ENCODE peak calls at places on chromosomes 12 and 14, in ten cellular contexts. I is pancreas, M is uterus, W is HCT116, A is ovary, P is Peyer's patch, G is A549, K is fibroblast of lung, S is tibial artery, V is cardiac muscle cell. R is an unnamed sample. For H3K4me1, the result is how much of the 10 kb centered on the place peaks cover.

GRCh38 chr12:124036117-124037109 is 63.4 kb downstream of the ZNF664 start:
- DNase-seq in A (peak), G (peak), K (peak), M (peak), S (no peak), I (peak), W (peak), V (peak), P (peak), R (peak)

GRCh38 chr14:89351364-89351957 is 65.6 kb downstream of the FOXN3 start:
- DNase-seq in M (no peak), V (peak), W (no peak), I (peak), G (no peak), P (no peak), A (peak), K (peak), S (no peak), R (peak)

GRCh38 chr12:127360580-127360979 is 906.4 kb upstream of the TMEM132C start:
- DNase-seq in I (no peak), W (no peak), V (no peak), G (no peak), S (no peak), P (no peak), M (no peak), A (no peak), K (no peak), R (no peak)

GRCh38 chr14:70924521-70924920 is 17.3 kb downstream of the PCNX1 start:
- DNase-seq in S (no peak), M (no peak), W (no peak), A (no peak), I (no peak), P (no peak), K (no peak), G (no peak), V (no peak), R (peak)

GRCh38 chr12:72323881-72324280 is 51.7 kb downstream of the TRHDE start:
- DNase-seq in P (no peak), A (no peak), S (no peak), K (peak), I (no peak), V (no peak), G (no peak), M (no peak), W (no peak), R (no peak)

GRCh38 chr14:39488600-39488999 is 56.4 kb upstream of the FBXO33 start:
- DNase-seq in G (no peak), W (no peak), I (no peak), M (no peak), A (no peak), P (no peak), K (peak), V (peak), S (no peak), R (no peak)

GRCh38 chr12:47905313-47905730 is 528 bp upstream of the VDR start:
- DNase-seq in A (peak), M (no peak), G (no peak), S (peak), V (peak), I (peak), P (peak), K (peak), W (no peak), R (peak)

GRCh38 chr14:103628684-103629502 is at the start of gene KLC1:
- DNase-seq in S (peak), I (peak), P (peak), M (peak), G (peak), W (peak), V (peak), K (peak), A (peak), R (peak)

GRCh38 chr12:6324936-6325750 is 14.7 kb downstream of the PLEKHG6 start:
- DNase-seq in P (no peak), W (no peak), G (no peak), V (no peak), I (no peak), A (no peak), S (no peak), M (no peak), K (no peak), R (no peak)

GRCh38 chr12:115763376-115763775 is 514.1 kb downstream of the MED13L start:
- DNase-seq in I (no peak), A (no peak), P (no peak), M (no peak), K (no peak), W (no peak), S (no peak), G (no peak), V (no peak), R (no peak)

GRCh38 chr12:122457627-122458026 is 35.2 kb upstream of the CLIP1 start:
- DNase-seq in P (peak), S (no peak), K (no peak), M (no peak), V (no peak), I (no peak), W (no peak), A (no peak), G (no peak), R (no peak)

DNA sequence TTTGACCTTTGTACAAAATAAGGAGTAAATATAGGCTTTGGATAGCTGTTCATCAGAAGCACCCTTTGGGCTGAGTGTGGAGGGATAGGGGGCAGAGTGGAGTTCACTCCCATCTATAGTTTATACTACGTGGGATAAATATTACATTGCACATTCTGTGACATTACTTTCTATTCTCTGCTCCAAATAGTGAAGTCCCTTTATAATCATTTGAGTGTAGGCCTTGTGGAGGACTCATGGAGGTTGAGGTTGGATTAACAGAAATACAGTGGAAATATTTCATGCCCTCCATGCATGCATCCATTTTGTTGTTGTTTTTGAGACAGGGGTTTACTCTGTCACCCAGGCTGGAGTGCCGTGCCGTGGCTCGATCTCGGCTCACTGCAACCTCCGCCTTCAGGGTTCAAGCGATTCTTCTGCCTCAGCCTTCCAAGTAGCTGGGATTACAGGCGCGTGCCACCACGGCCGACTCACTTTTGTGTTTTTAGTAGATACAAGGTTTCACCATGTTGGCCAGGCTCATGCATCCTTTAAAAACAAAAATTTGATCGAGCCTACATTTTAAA is 1.4 kb downstream of the CHPT1 start:
- DNase-seq in G (peak), S (no peak), A (no peak), V (no peak), K (peak), W (no peak), I (no peak), P (peak), M (no peak), R (no peak)
- TF ChIP-seq CTCF in G (peak), S (no peak), A (no peak), V (peak), K (peak), W (no peak), I (no peak), P (no peak), M (peak), R (no peak)

DNA sequence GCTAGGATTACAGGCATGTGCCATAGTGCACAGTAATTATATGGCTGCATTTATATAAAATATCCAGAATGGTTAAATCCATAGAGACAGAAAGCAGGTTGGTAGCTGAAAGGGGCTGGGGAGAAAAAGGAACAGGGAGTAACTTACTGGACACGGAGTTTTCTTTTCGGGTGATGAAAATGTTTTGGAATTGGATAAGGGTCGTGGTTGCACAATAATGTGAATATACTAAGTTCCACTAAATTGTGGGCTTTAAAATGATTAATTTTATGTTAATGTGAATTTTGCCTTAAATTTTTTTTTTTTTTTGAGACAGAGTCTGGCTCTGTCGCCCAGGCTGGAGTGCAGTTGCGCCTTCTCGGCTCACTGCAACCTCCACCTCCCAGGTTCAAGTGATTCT is 70.1 kb upstream of the BDKRB2 start:
- DNase-seq in M (no peak), A (no peak), P (no peak), K (no peak), W (no peak), I (no peak), G (no peak), V (no peak), S (no peak), R (no peak)
- H3K27ac ChIP-seq in M (no peak), A (no peak), P (no peak), K (no peak), W (no peak), I (no peak), G (no peak), V (no peak), S (no peak), R (no peak)

DNA sequence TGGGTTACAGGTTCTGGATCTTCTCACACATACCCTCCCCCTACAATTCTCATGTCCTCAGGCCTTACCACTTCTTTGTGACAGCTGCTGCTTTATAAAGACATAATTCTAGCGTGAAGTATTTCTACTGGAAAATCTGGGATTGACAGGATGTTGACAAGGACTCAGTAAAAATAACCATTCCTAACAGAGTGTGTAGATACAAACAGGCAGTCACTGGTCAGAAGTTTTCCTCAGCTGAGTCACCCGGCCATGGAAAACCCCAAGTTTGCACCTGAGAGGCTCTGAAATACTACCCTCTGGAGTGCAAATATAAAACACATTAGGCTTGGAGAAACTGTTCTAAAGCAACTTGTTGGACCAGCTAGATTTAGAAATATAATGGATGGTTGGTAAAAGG is 54.4 kb downstream of the SPPL3 start:
- DNase-seq in M (peak), I (no peak), S (no peak), K (peak), A (no peak), P (no peak), W (no peak), G (peak), V (peak), R (no peak)
- H3K4me1 ChIP-seq in M (under half), I (under half), S (half or more), K (under half), A (under half), P (under half), W (under half), G (under half), V (half or more), R (under half)

GRCh38 chr14:45287609-45288008 is 34.6 kb upstream of the MIS18BP1 start:
- DNase-seq in A (no peak), S (no peak), G (no peak), I (no peak), P (no peak), W (no peak), M (no peak), V (no peak), K (no peak), R (no peak)
- TF ChIP-seq CTCF in A (no peak), S (no peak), G (peak), I (no peak), P (no peak), W (no peak), M (no peak), V (no peak), K (no peak), R (no peak)

DNA sequence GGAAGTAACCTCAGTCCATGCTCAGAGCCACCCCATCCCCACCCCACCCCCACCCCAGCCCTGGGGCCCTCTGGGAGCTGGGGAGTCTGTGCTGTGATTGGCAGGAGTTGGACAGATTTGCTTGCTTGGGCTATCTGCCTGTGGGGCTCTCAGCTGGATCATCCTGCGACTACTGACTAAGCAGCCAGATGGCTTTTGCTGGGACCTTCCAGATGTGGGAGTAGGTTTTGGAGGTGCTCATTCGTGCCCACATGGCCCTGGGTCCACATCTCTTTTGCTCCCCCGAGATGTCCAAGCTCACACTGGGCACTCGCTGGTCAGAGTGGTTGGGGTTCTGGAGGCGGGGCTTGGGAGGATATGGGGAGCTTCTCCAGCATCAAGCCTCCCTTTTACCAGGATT is 138.9 kb downstream of the TSPAN9 start:
- DNase-seq in A (no peak), V (no peak), S (no peak), K (no peak), M (no peak), P (no peak), G (no peak), W (no peak), I (no peak), R (no peak)
- H3K27ac ChIP-seq in A (no peak), V (peak), S (peak), K (no peak), M (no peak), P (no peak), G (no peak), W (no peak), I (no peak), R (no peak)

GRCh38 chr14:54650331-54651017 is 83.5 kb downstream of the SAMD4A start:
- DNase-seq in W (no peak), I (no peak), K (peak), G (peak), V (no peak), P (peak), S (peak), M (peak), A (no peak), R (no peak)
- H3K4me1 ChIP-seq in W (half or more), I (under half), K (under half), G (half or more), V (under half), P (under half), S (half or more), M (under half), A (under half), R (under half)